ENCODE peak calls at places on chromosomes 6 and 20, in nine cellular contexts. V, H, S, R, Y, M, X, P and D are unnamed samples.

GRCh38 chr6:163930012-163930411 is 515.5 kb downstream of the QKI start:
- DNase-seq in Y (no peak), R (no peak), H (no peak), S (no peak), V (no peak), X (no peak), M (no peak), P (no peak), D (no peak)

GRCh38 chr20:32390999-32391398 is 32.9 kb downstream of the ASXL1 start:
- DNase-seq in H (no peak), X (no peak), V (no peak), P (no peak), Y (no peak), M (no peak), R (no peak), S (no peak), D (no peak)

GRCh38 chr6:134299236-134299635 is 18.7 kb downstream of the SGK1 start:
- DNase-seq in X (no peak), S (no peak), R (no peak), M (no peak), Y (no peak), P (peak), V (no peak), H (no peak), D (peak)

GRCh38 chr6:158819213-158819976 is at the start of gene EZR:
- DNase-seq in V (peak), Y (peak), X (no peak), M (no peak), R (peak), H (peak), P (no peak), S (peak), D (peak)

GRCh38 chr6:12576389-12576788 is 140.2 kb upstream of the PHACTR1 start:
- DNase-seq in X (no peak), H (no peak), M (no peak), R (no peak), P (peak), S (no peak), Y (no peak), V (no peak), D (peak)

GRCh38 chr6:98845201-98846020 is 11.0 kb downstream of the POU3F2 start:
- DNase-seq in V (peak), S (peak), R (peak), H (peak), X (peak), Y (peak), P (peak), M (no peak), D (peak)

GRCh38 chr6:69390125-69390524 is 406.7 kb downstream of the LMBRD1 start:
- DNase-seq in M (no peak), V (no peak), P (no peak), R (no peak), S (no peak), X (no peak), H (no peak), Y (no peak), D (no peak)

GRCh38 chr20:31945790-31946189 is 6.1 kb downstream of the PDRG1 start:
- DNase-seq in X (no peak), H (no peak), P (peak), V (no peak), Y (no peak), M (no peak), R (no peak), S (no peak), D (no peak)

GRCh38 chr6:92122746-92123145 is 1296.6 kb downstream of the EPHA7 start:
- DNase-seq in X (no peak), M (no peak), Y (no peak), S (no peak), H (no peak), P (no peak), V (no peak), R (no peak), D (peak)

GRCh38 chr6:150880336-150880735 is 14.8 kb downstream of the MTHFD1L start:
- DNase-seq in Y (no peak), P (no peak), M (no peak), H (no peak), V (no peak), S (no peak), R (no peak), X (no peak), D (no peak)

GRCh38 chr6:41335943-41336342 is 535 bp downstream of the NCR2 start:
- DNase-seq in V (no peak), S (no peak), P (no peak), H (no peak), M (no peak), R (no peak), Y (no peak), X (no peak), D (no peak)

GRCh38 chr6:53567701-53568100 is 22.8 kb upstream of the GCLC start:
- DNase-seq in X (no peak), R (no peak), P (no peak), V (no peak), S (no peak), Y (no peak), M (no peak), H (no peak), D (no peak)

GRCh38 chr20:41998539-41999341 is 380.6 kb upstream of the CHD6 start:
- DNase-seq in S (no peak), H (no peak), R (peak), X (no peak), P (no peak), M (peak), V (no peak), Y (no peak), D (no peak)

GRCh38 chr6:135586844-135587243 is 89.3 kb upstream of the AHI1 start:
- DNase-seq in S (no peak), M (no peak), V (no peak), P (peak), X (no peak), Y (no peak), R (no peak), H (no peak), D (no peak)

GRCh38 chr6:88899569-88900316 is 63.7 kb downstream of the RNGTT start:
- DNase-seq in X (no peak), V (no peak), H (no peak), M (no peak), Y (no peak), P (no peak), R (no peak), S (no peak), D (no peak)
- TF ChIP-seq CTCF in X (no peak), V (no peak), H (peak), M (peak), Y (no peak), P (no peak), R (peak), S (no peak), D (peak)

GRCh38 chr6:6751615-6752014 is 163.1 kb downstream of the LY86 start:
- DNase-seq in S (peak), R (no peak), V (peak), P (no peak), H (no peak), Y (peak), X (no peak), M (no peak), D (peak)

GRCh38 chr6:6748001-6748400 is 159.5 kb downstream of the LY86 start:
- DNase-seq in P (no peak), X (no peak), Y (no peak), V (no peak), S (no peak), M (no peak), H (no peak), R (no peak), D (no peak)

GRCh38 chr6:6751197-6751596 is 162.7 kb downstream of the LY86 start:
- DNase-seq in Y (no peak), P (no peak), M (no peak), V (peak), X (no peak), H (no peak), R (no peak), S (no peak), D (peak)

GRCh38 chr6:6752129-6752528 is 163.6 kb downstream of the LY86 start:
- DNase-seq in X (no peak), V (peak), R (no peak), M (no peak), Y (peak), P (peak), S (peak), H (no peak), D (no peak)

DNA sequence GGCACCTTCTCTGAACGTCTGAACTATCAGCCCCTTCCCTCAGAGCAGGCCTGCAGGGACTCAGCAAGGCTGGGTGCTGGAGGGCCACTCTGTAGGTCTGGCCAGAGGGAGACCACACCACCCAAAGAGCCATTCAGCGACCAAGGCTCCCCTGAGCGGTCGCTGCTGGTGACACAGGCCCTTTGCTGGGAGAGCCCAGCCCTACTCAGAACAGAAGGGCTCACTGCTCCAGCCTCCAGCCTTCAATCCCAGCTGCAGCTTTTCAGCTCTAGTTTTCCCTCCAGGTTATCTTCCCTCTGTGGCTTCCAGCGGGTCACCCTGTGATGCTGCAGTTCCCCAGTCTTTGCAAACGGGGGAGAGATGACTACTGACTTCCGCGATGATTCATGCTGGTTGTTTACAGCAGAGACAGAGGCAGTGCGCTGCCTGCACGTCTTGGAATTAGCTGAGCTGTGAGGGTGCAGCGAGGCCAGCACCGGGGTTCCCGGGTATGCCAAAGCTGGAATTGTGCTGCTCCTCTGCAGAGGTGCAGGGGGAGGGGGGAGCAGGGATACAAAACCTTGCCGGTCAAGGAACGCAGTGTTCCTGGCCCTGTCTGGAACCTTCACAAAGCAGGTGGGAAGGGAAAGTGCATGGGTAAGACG is 161.4 kb downstream of the LY86 start:
- DNase-seq in H (no peak), X (no peak), P (peak), V (peak), M (no peak), R (no peak), S (peak), Y (peak), D (peak)
- TF ChIP-seq CTCF in H (no peak), X (no peak), P (peak), V (no peak), M (no peak), R (no peak), S (no peak), Y (no peak), D (no peak)

DNA sequence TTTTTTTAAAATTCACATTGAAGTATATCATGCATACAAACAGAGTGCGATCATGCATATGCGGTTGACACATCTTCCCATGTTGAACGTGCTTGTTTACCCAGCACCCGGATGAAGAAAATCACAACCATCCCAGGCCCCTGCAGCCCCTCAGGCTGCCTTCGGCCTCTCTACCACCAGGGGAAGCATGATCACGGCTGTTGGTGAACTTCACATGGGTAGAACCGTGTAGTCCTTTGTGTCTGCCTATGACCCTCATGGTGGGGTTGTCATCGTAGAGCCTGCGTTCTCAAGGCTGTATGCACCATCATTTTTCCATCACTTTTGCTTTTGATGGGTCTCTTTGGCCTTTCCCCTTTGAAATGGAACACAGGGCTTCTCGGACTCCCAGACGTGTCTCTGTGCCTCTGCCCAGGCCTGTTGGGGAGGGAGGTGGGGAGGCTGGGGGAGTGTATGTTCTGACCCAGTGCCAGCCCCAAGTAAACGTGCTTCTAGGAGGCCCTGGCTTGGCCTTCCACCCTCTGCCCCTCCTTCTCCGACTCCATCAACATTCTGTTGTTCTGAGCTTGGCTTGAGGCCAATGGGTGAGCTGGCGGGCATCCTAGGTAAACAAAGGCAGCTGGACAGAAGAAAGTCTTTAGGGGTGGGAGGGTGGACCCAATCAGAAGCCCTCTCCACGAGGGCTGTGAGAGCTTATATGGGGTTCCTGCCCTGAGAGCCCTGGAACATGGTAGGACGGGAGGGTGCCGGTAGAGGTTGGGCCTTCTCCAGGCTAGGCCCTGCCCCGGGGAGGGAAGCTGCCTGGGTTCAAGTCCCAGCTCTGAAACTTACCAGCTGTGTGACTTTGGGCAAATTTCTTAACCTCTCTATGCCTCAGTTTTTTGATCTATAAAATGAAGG is 39.7 kb downstream of the TGM2 start:
- DNase-seq in X (peak), R (no peak), P (no peak), H (no peak), S (peak), V (peak), M (peak), Y (peak), D (peak)
- TF ChIP-seq CTCF in X (no peak), R (no peak), P (peak), H (no peak), S (no peak), V (no peak), M (peak), Y (no peak), D (no peak)

GRCh38 chr6:57174511-57174907 is 2.4 kb downstream of the BAG2 start:
- DNase-seq in M (no peak), X (no peak), H (no peak), S (no peak), Y (no peak), R (no peak), P (no peak), V (no peak), D (no peak)

GRCh38 chr6:57177545-57178225 is 5.6 kb downstream of the BAG2 start:
- DNase-seq in P (no peak), M (no peak), R (no peak), Y (peak), V (peak), X (no peak), S (peak), H (no peak), D (no peak)

GRCh38 chr6:57173886-57174510 is 1.9 kb downstream of the BAG2 start:
- DNase-seq in Y (no peak), P (peak), V (no peak), R (no peak), S (peak), H (no peak), X (no peak), M (no peak), D (peak)

GRCh38 chr6:57173056-57173885 is 1.1 kb downstream of the BAG2 start:
- DNase-seq in X (no peak), M (no peak), Y (peak), H (no peak), R (no peak), P (no peak), S (no peak), V (peak), D (peak)

DNA sequence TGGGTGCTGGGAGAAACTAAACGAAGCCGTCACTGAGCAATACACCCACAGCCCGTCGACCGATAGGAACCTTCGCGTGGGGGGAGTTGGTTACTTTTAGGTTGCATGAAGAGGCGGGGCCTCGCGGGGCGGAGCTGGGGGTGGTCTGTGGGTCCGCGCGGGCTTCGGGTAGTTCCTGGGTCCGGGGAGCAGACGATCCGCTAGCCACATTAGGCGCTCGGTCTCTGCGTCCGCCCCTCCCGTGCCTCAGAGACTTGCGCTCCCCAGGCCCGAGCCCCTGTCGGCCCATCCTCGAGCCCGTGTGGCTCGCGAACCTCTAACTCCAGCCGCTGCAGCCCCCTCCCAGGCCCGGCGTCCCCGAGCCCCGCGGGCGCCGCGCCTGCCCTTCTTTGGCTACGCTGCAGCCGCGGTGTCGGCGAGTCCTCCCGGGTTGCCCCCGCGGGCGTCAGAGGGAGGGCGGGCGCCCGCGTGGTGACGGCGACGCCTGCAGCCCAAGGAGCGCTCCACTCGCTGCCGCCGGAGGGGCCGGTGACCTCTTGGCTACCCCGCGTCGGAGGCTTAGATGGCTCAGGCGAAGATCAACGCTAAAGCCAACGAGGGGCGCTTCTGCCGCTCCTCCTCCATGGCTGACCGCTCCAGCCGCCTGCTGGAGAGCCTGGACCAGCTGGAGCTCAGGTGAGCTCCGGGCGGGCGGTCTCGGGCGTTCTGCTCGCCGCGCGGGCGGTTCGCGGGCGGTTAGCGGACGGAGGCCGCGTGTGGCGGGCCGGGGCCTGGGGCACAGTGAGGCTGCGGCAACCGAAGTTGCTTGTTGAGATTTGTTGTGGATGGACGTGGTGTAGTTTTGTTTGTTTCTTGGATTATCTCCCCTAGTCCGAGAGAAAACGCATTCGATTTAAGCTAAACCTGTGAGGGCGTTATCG is at the start of gene BAG2:
- DNase-seq in M (peak), S (peak), P (peak), V (peak), X (peak), R (peak), Y (peak), H (peak), D (peak)
- TF ChIP-seq CTCF in M (peak), S (peak), P (peak), V (peak), X (no peak), R (no peak), Y (no peak), H (peak), D (no peak)

DNA sequence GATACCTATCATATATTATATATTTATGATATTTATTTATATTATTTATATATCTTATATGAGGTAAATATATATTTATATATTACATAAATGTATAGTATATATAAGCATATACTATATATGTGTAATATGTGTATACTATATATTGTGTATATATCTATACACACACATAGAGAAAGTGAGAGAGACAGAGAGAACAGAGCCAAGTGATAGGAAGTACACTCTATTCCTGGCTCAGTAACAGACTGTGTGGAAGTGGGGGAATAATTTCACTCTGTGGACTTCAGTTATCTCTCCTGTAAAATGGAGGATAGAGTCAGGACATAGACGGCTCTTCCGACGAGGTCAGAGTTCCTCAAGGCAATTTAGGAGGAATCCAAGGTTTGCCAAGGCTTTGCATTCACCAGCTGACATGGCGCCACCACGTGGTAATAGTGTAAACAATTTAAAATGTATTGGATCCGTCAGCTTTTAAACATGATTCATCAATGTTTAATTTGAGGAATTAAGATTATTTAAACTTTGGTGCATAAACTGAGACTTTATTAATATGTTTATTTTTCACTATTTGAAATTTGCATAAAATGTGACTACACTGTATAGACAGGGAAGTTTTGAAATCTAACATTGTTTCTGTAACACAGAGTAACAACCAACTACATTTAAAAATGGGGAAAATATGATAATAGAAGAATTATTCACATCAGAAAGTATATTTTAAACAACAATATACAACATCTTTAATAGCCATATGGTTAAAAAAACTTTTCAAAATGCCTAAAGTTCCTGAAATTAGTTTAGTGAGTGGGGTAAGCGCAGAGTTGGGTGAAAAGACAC is 75.4 kb upstream of the TMEM244 start:
- DNase-seq in H (peak), P (peak), R (peak), V (peak), X (no peak), Y (peak), M (no peak), S (no peak), D (peak)
- TF ChIP-seq CTCF in H (peak), P (peak), R (peak), V (peak), X (no peak), Y (peak), M (peak), S (no peak), D (peak)

DNA sequence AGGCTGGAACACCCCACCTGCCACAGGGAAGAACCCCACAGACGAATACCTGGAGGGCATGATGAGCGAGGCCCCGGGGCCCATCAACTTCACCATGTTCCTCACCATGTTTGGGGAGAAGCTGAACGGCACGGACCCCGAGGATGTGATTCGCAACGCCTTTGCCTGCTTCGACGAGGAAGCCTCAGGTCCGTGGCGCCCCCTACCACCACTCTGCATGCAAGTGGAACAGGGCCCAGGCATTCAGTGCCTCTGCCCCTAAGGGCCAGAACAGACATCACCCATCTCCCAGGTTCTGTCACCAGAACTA is 6.6 kb downstream of the MYL9 start:
- DNase-seq in V (no peak), H (peak), Y (no peak), S (peak), X (no peak), M (no peak), R (peak), P (no peak), D (no peak)
- TF ChIP-seq CTCF in V (no peak), H (no peak), Y (no peak), S (no peak), X (no peak), M (peak), R (no peak), P (peak), D (no peak)

DNA sequence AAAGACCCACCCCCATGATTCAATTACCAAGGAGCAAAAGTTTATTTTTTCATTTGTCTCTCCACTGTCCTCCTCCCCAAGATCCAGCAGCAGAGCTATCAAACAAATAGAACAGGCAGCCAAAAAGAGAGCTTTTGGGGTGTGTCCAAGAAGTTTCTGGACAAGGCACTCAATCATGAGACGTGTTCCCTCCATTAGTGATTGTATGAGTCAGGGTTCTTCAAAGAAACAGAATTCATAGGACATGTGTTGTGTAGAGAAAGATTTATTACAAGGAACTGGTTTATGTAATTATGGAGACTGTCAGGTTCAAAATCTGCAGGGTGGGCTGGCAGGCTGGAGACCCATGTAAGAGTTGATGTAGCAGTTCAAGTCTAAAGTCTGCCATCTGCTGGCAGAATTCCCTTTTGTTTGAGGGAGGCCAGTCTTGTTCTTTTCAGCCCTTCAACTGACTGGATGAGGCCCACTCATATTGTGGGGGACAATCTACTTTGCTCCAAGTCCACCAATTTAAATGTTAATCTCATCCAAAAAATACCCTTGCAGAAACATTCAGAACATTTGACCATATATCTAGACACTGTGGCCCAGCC is 248.1 kb upstream of the OPRM1 start:
- DNase-seq in S (no peak), P (peak), M (no peak), V (no peak), H (peak), R (peak), Y (no peak), X (no peak), D (peak)
- TF ChIP-seq CTCF in S (no peak), P (no peak), M (peak), V (no peak), H (peak), R (peak), Y (no peak), X (no peak), D (peak)